ENCODE peak calls at places on chromosomes 7 and 10, in five cellular contexts. A, X, Y, U and D are unnamed samples.

GRCh38 chr10:36141786-36142560 is 499.9 kb upstream of the FZD8 start:
- DNase-seq in A (no peak), X (no peak), Y (no peak), U (no peak), D (no peak)

GRCh38 chr10:50552771-50553535 is 70.8 kb downstream of the SGMS1 start:
- DNase-seq in A (no peak), X (no peak), Y (peak), U (peak), D (no peak)

GRCh38 chr7:49797987-49798660 is 24.7 kb downstream of the VWC2 start:
- DNase-seq in A (no peak), X (no peak), Y (no peak), U (no peak), D (no peak)

GRCh38 chr7:115178831-115179230 is 256.9 kb downstream of the MDFIC start:
- DNase-seq in A (no peak), X (no peak), Y (no peak), U (no peak), D (no peak)

GRCh38 chr7:151796871-151797270 is 80.0 kb downstream of the PRKAG2 start:
- DNase-seq in A (no peak), X (no peak), Y (peak), U (no peak), D (no peak)

GRCh38 chr10:31706921-31707571 is 221.6 kb downstream of the ARHGAP12 start:
- DNase-seq in A (peak), X (peak), Y (no peak), U (peak), D (no peak)

GRCh38 chr10:127013251-127013656 is 108.0 kb downstream of the DOCK1 start:
- DNase-seq in A (no peak), X (no peak), Y (peak), U (no peak), D (no peak)

GRCh38 chr10:43251664-43252165 is 15.2 kb downstream of the RASGEF1A start:
- DNase-seq in A (peak), X (no peak), Y (no peak), U (no peak), D (no peak)

GRCh38 chr7:154591544-154591943 is 411.4 kb downstream of the PAXIP1 start:
- DNase-seq in A (no peak), X (no peak), Y (no peak), U (peak), D (no peak)

GRCh38 chr7:105277341-105277740 is 111.4 kb downstream of the SRPK2 start:
- DNase-seq in A (no peak), X (no peak), Y (no peak), U (no peak), D (no peak)

GRCh38 chr7:5420841-5421625 is 2.6 kb downstream of the TNRC18 start:
- DNase-seq in A (no peak), X (peak), Y (peak), U (no peak), D (peak)

GRCh38 chr7:43769791-43770465 is 11.4 kb downstream of the BLVRA start:
- DNase-seq in A (no peak), X (no peak), Y (no peak), U (no peak), D (no peak)

GRCh38 chr10:29039091-29039490 is 249.8 kb upstream of the LYZL1 start:
- DNase-seq in A (no peak), X (no peak), Y (no peak), U (no peak), D (no peak)

GRCh38 chr7:26367219-26367711 is 75.6 kb downstream of the SNX10 start:
- DNase-seq in A (no peak), X (no peak), Y (no peak), U (no peak), D (no peak)

GRCh38 chr7:29881724-29882123 is 75.4 kb downstream of the WIPF3 start:
- DNase-seq in A (no peak), X (no peak), Y (no peak), U (peak), D (no peak)

GRCh38 chr7:1235501-1236131 is 2.9 kb downstream of the UNCX start:
- DNase-seq in A (no peak), X (no peak), Y (no peak), U (no peak), D (no peak)

GRCh38 chr7:25031007-25031406 is 51.0 kb upstream of the OSBPL3 start:
- DNase-seq in A (no peak), X (no peak), Y (no peak), U (no peak), D (peak)

GRCh38 chr10:128318366-128318765 is 192.1 kb upstream of the MKI67 start:
- DNase-seq in A (peak), X (no peak), Y (no peak), U (no peak), D (no peak)

GRCh38 chr7:122155566-122155965 is 11.5 kb upstream of the AASS start:
- DNase-seq in A (no peak), X (no peak), Y (no peak), U (no peak), D (no peak)

GRCh38 chr10:12689893-12690292 is 311.6 kb downstream of the CCDC3 start:
- DNase-seq in A (no peak), X (no peak), Y (no peak), U (no peak), D (no peak)

GRCh38 chr7:1175597-1175966 is 15.6 kb upstream of the ZFAND2A start:
- DNase-seq in A (no peak), X (no peak), Y (no peak), U (no peak), D (no peak)

GRCh38 chr7:140585333-140585732 is 55.3 kb downstream of the DENND2A start:
- DNase-seq in A (no peak), X (no peak), Y (no peak), U (no peak), D (no peak)

GRCh38 chr7:66353547-66353946 is 148.4 kb downstream of the TPST1 start:
- DNase-seq in A (no peak), X (no peak), Y (no peak), U (no peak), D (no peak)

GRCh38 chr7:55249332-55249731 is 115.8 kb upstream of the LANCL2 start:
- DNase-seq in A (no peak), X (no peak), Y (no peak), U (peak), D (no peak)

GRCh38 chr10:71964669-71965515 is 697 bp downstream of the CHST3 start:
- DNase-seq in A (peak), X (no peak), Y (peak), U (no peak), D (no peak)

GRCh38 chr7:121323515-121323914 is 5.3 kb upstream of the WNT16 start:
- DNase-seq in A (no peak), X (no peak), Y (no peak), U (no peak), D (no peak)

GRCh38 chr10:108735380-108735779 is 1187.9 kb downstream of the XPNPEP1 start:
- DNase-seq in A (no peak), X (no peak), Y (no peak), U (no peak), D (no peak)

DNA sequence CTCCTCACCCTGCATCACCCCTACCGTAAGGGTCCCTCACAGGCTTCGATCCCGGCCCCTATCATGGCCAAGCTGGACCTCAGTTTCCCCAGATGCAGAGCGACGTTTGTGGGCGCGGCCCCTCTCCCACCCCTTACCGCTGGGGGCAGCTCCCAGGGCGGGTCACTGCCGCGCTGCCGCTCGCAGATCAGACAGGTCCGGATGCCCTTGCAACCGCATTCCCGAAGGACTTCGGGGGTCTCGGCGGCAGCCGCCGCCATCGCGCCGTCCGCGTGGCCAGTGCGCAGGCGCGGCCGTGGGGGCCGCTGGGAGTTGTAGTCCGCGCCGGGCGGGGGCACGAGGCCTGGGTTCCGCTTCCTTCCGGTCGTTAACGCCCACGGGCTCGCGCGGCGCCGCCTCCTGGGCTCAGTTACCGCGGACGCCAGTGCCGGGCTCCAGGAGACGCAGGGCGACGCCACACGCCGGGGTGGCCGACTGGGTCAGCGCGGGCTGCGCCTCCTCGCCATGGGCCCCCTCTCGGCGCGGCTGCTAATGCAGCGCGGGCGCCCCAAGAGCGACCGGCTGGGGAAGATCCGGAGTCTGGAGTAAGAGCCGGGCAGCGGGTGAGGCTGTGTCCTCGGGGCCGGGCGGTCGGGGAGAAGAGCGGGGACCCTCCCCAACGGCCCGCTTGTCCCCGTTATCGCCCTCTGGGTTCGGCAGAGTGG is at the start of the genes ALKBH4 and LRWD1:
- DNase-seq in A (peak), X (peak), Y (peak), U (peak), D (peak)
- TF ChIP-seq CTCF in A (no peak), X (peak), Y (no peak), U (no peak), D (no peak)

GRCh38 chr7:28112467-28112866 is 68.1 kb downstream of the JAZF1 start:
- DNase-seq in A (no peak), X (no peak), Y (no peak), U (no peak), D (no peak)
- TF ChIP-seq CTCF in A (no peak), X (no peak), Y (no peak), U (no peak), D (no peak)

DNA sequence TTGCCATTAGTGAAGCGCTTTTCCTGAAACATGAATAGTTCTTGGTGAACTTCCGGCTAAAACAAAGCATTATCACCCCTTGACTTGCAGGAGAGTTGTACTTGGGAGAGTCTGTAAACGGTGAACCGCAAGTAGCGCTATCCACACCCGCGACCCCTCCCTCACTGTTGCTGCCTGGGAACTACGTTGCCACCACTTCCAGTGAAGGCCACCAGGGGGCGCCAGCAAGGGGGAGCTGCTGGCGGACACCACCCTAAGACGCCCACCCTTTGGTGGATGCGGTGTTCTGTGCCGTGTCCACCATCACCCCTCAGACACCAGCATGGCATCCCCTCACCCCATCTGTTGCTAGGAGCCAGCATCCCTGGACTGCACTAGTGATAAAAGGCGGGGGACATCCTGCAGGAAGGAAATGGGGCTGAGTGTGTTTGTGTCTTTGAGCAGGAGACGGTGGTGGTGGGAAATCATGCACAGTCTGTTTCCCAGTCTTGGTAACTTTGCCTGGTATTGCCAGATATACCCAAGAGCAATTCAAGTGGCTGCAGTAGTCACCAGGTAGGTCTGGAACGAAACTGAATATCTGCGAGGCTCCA is 298.2 kb downstream of the FRMD4A start:
- DNase-seq in A (no peak), X (peak), Y (no peak), U (peak), D (peak)
- TF ChIP-seq CTCF in A (peak), X (peak), Y (peak), U (peak), D (no peak)

DNA sequence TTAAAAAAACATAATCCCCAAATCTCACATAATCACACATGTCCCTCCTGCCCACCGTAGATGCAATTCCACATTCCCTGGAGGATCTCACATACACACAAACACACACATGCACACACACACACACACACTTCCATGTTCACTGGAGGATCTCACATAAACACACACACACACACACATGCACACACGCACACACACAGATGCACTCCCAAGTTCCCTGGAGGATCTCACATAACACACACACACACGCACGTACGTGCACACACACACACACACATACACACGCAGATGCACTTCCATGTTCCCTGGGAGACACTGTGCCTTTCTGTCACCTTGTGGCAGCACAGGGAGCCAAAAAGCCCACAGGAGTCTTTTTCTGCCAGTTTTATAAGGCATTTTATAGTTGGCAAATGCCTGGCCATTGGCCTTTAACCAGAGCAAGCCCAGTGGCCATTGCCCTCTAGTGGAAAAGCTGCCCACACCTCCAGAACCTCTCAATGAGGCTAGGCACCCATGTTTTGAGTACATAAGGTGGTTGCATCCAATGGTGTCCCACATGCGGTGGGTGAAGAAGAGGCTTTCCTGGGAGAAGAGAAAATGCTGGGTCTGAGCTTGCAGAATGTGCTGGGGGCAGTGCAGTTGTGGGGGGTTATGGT is 115.4 kb upstream of the ACBD5 start:
- DNase-seq in A (no peak), X (no peak), Y (no peak), U (no peak), D (no peak)
- TF ChIP-seq CTCF in A (no peak), X (no peak), Y (no peak), U (no peak), D (no peak)

GRCh38 chr10:34156781-34157425 is 658.2 kb downstream of the PARD3 start:
- DNase-seq in A (no peak), X (no peak), Y (no peak), U (no peak), D (no peak)
- TF ChIP-seq CTCF in A (no peak), X (no peak), Y (no peak), U (no peak), D (no peak)

DNA sequence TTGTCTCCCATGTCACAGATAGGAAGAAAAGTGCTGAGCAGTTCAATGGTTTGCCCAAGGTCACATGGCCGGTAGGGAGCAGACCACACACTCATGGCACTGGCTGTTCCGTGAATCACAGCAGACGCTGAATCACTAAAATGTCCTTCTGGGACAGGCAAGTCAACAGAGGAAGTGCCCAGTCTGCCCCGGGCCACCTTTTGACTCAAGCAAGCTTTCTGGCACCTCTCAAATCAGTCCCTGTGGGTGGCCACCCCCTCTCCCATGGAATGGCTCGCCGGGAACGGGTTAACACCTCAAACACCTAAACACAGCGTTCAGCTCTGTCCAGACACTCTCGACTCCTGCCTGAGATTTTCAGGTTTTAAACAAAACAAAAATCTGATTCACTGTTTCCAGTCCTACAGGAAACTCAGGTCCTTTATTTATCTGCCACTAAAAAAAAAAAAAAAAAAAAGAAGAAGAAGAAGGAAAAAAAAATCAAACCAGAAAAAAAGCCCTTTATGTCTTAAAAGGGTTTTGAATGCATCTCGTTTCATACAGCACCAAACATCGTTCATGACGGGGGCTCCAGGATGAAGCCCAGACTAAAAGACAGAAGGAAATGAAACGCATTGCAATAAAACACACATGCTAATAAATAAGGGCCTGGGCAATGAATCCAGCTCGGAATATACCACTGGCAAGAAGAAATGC is 15.4 kb downstream of the CARD11 start:
- DNase-seq in A (peak), X (no peak), Y (peak), U (no peak), D (no peak)
- TF ChIP-seq CTCF in A (no peak), X (no peak), Y (no peak), U (no peak), D (no peak)